ENCODE peak calls at places on chromosomes 6 and 20, in eight cellular contexts. L is substantia nigra, V is GM18507, G is astrocyte of the spinal cord, F is LoVo, J is uterus, X is H7, A is choroid plexus epithelial cell. S is an unnamed sample.

GRCh38 chr6:68967549-68968300 is 332.6 kb downstream of the ADGRB3 start:
- DNase-seq in L (peak), V (peak), G (peak), F (peak), J (peak), X (peak), A (peak), S (peak)

GRCh38 chr20:48933017-48933766 is 11.7 kb downstream of the ARFGEF2 start:
- DNase-seq in L (no peak), V (no peak), G (no peak), F (no peak), J (no peak), X (no peak), A (no peak), S (peak)

GRCh38 chr20:9515761-9516657 is 1.6 kb downstream of the LAMP5 start:
- DNase-seq in L (no peak), V (no peak), G (no peak), F (no peak), J (no peak), X (peak), A (no peak), S (no peak)

GRCh38 chr20:4893709-4894108 is 107.6 kb downstream of the SLC23A2 start:
- DNase-seq in L (no peak), V (no peak), G (no peak), F (no peak), J (no peak), X (no peak), A (no peak), S (no peak)

GRCh38 chr6:32239462-32239861 is 15.6 kb upstream of the NOTCH4 start:
- DNase-seq in L (no peak), V (no peak), G (no peak), F (no peak), J (no peak), X (no peak), A (no peak), S (no peak)

GRCh38 chr6:105804436-105804835 is 281.7 kb upstream of the PRDM1 start:
- DNase-seq in L (no peak), V (no peak), G (peak), F (no peak), J (no peak), X (no peak), A (peak), S (no peak)

GRCh38 chr6:29826271-29826670 is 1.4 kb upstream of the HLA-G start:
- DNase-seq in L (no peak), V (no peak), G (no peak), F (no peak), J (no peak), X (no peak), A (no peak), S (no peak)

GRCh38 chr6:138278326-138278725 is 60.0 kb upstream of the PBOV1 start:
- DNase-seq in L (peak), V (no peak), G (peak), F (no peak), J (no peak), X (peak), A (peak), S (no peak)

GRCh38 chr6:3750324-3751018 is 1.0 kb downstream of the PXDC1 start:
- DNase-seq in L (peak), V (no peak), G (peak), F (peak), J (peak), X (peak), A (peak), S (peak)

GRCh38 chr6:23349521-23350147 is 776.4 kb upstream of the NRSN1 start:
- DNase-seq in L (no peak), V (no peak), G (peak), F (peak), J (no peak), X (no peak), A (peak), S (peak)

GRCh38 chr20:63692436-63693078 is 3.9 kb upstream of the TNFRSF6B start:
- DNase-seq in L (no peak), V (no peak), G (no peak), F (no peak), J (peak), X (no peak), A (no peak), S (no peak)

GRCh38 chr20:21677781-21678180 is 27.7 kb upstream of the PAX1 start:
- DNase-seq in L (no peak), V (no peak), G (no peak), F (no peak), J (no peak), X (no peak), A (no peak), S (no peak)

GRCh38 chr6:69795469-69796080 is 1.2 kb downstream of the LMBRD1 start:
- DNase-seq in L (no peak), V (no peak), G (no peak), F (no peak), J (no peak), X (no peak), A (peak), S (no peak)

GRCh38 chr20:4261333-4262284 is 246.3 kb upstream of the RNF24 start:
- DNase-seq in L (no peak), V (no peak), G (peak), F (no peak), J (no peak), X (no peak), A (peak), S (no peak)

GRCh38 chr20:17936791-17937687 is 31.6 kb downstream of the SNX5 start:
- DNase-seq in L (no peak), V (no peak), G (peak), F (no peak), J (peak), X (peak), A (peak), S (no peak)

GRCh38 chr20:17747431-17747846 is 47.7 kb downstream of the BANF2 start:
- DNase-seq in L (no peak), V (no peak), G (peak), F (peak), J (peak), X (no peak), A (peak), S (no peak)

S was measured in NCI-H774.